ENCODE peak calls at places on chromosomes 4 and X, in four cellular contexts. F is GM13976; K is hepatocyte; H is stimulated activated CD8-positive, alpha-beta memory T cell treated with anti-CD3 and anti-CD28 coated beads, Interleukin-7, amount 100 ng/mL, for 1 hour. C is an unnamed sample.

GRCh38 chrX:45172890-45173289 is 27.8 kb downstream of the DIPK2B start:
- DNase-seq in K (peak; percentile 51), H (no peak), F (no peak), C (no peak)

GRCh38 chr4:53767503-53767902 is 176.2 kb upstream of the LNX1 start:
- DNase-seq in F (no peak), H (no peak), K (no peak), C (no peak)

GRCh38 chrX:20547649-20548051 is 280.9 kb upstream of the RPS6KA3 start:
- DNase-seq in F (no peak), H (no peak), K (peak; percentile 50), C (no peak)

GRCh38 chr4:11197942-11198341 is 230.8 kb downstream of the HS3ST1 start:
- DNase-seq in H (no peak), K (no peak), F (no peak), C (no peak)

GRCh38 chrX:107565916-107566602 is 62.3 kb upstream of the PRPS1 start:
- DNase-seq in H (no peak), F (no peak), K (peak; percentile 72), C (no peak)

GRCh38 chr4:172202480-172203076 is 389.4 kb downstream of the GALNTL6 start:
- DNase-seq in K (peak; percentile 47), H (no peak), F (peak; percentile 24), C (no peak)

GRCh38 chrX:118459494-118459893 is 36.1 kb upstream of the DOCK11 start:
- DNase-seq in H (no peak), K (peak; percentile 24), F (peak; percentile 46), C (no peak)

GRCh38 chr4:124879195-124879594 is 166.7 kb upstream of the ANKRD50 start:
- DNase-seq in K (peak; percentile 11), F (no peak), H (no peak), C (no peak)

GRCh38 chrX:47595701-47596655 is 13.7 kb downstream of the TIMP1 start:
- DNase-seq in H (no peak), F (no peak), K (no peak), C (no peak)

C was measured in activated CD4-positive, alpha-beta T cell treated with anti-CD3 and anti-CD28 coated beads for 24 hours.